ENCODE peak calls at places on chromosome 20, in five cellular contexts. F is HepG2, T is Daoy, D is endothelial cell, J is ELF-1. V is an unnamed sample.

GRCh38 chr20:48688579-48688978 is 139.2 kb downstream of the PREX1 start:
- DNase-seq in D (no peak), J (no peak), F (no peak), T (no peak), V (no peak)

GRCh38 chr20:7976015-7976414 is 35.8 kb upstream of the HAO1 start:
- DNase-seq in D (no peak), J (no peak), T (no peak), F (no peak), V (no peak)

GRCh38 chr20:8860011-8860495 is 208.8 kb upstream of the PLCB4 start:
- DNase-seq in F (no peak), J (no peak), D (no peak), T (peak; percentile 71), V (no peak)

GRCh38 chr20:25295386-25296093 is 47.7 kb downstream of the PYGB start:
- DNase-seq in D (no peak), J (peak; percentile 48), T (no peak), F (no peak), V (no peak)

GRCh38 chr20:44247676-44248419 is 740 bp downstream of the GDAP1L1 start:
- DNase-seq in D (peak; percentile 89), T (peak; percentile 67), J (peak; percentile 72), F (peak; percentile 80), V (peak; percentile 85)

GRCh38 chr20:6525447-6526303 is 241.8 kb upstream of the BMP2 start:
- DNase-seq in T (peak; percentile 34), J (peak; percentile 44), F (no peak), D (no peak), V (peak; percentile 51)

GRCh38 chr20:11895832-11896484 is 21.7 kb upstream of the BTBD3 start:
- DNase-seq in F (no peak), J (no peak), D (no peak), T (no peak), V (no peak)

GRCh38 chr20:3738109-3739053 is 5.9 kb downstream of the HSPA12B start:
- DNase-seq in F (peak; percentile 33), T (no peak), J (no peak), D (no peak), V (peak; percentile 73)

GRCh38 chr20:40639132-40639531 is 49.9 kb downstream of the MAFB start:
- DNase-seq in D (no peak), T (no peak), F (no peak), J (no peak), V (no peak)

GRCh38 chr20:63499333-63499969 is 568 bp upstream of the EEF1A2 start:
- DNase-seq in T (no peak), F (no peak), D (no peak), J (peak; percentile 11), V (no peak)

GRCh38 chr20:22453244-22454080 is 130.9 kb downstream of the FOXA2 start:
- DNase-seq in J (no peak), T (peak; percentile 17), D (no peak), F (peak; percentile 70), V (no peak)

GRCh38 chr20:8535403-8536003 is 403.4 kb downstream of the PLCB1 start:
- DNase-seq in D (peak; percentile 30), J (no peak), T (peak; percentile 13), F (peak; percentile 23), V (peak; percentile 20)

GRCh38 chr20:17943343-17943742 is 25.3 kb downstream of the SNX5 start:
- DNase-seq in T (no peak), F (no peak), D (no peak), J (no peak), V (no peak)

GRCh38 chr20:57211949-57212889 is 54.2 kb downstream of the BMP7 start:
- DNase-seq in F (peak; percentile 18), J (peak; percentile 87), D (peak; percentile 31), T (peak; percentile 97), V (no peak)

GRCh38 chr20:35306931-35307517 is 14.8 kb upstream of the FAM83C start:
- DNase-seq in F (peak; percentile 80), J (peak; percentile 70), T (peak; percentile 88), D (peak; percentile 74), V (peak; percentile 94)

GRCh38 chr20:18048191-18048590 is 9.5 kb downstream of the OVOL2 start:
- DNase-seq in J (no peak), F (no peak), D (no peak), T (no peak), V (no peak)

GRCh38 chr20:34582911-34583310 is 24.4 kb downstream of the MAP1LC3A start:
- DNase-seq in F (peak; percentile 59), J (no peak), T (no peak), D (no peak), V (no peak)

GRCh38 chr20:47701612-47702011 is 83.7 kb downstream of the SULF2 start:
- DNase-seq in F (no peak), J (no peak), T (peak; percentile 71), D (no peak), V (no peak)

GRCh38 chr20:22901921-22902320 is 133.2 kb upstream of the SSTR4 start:
- DNase-seq in F (no peak), J (no peak), D (no peak), T (no peak), V (no peak)

GRCh38 chr20:4488407-4489339 is 233.0 kb upstream of the PRND start:
- DNase-seq in J (no peak), D (no peak), F (no peak), T (peak; percentile 63), V (no peak)

GRCh38 chr20:31722388-31723281 is at the start of gene BCL2L1:
- DNase-seq in D (peak; percentile 84), T (peak; percentile 84), F (peak; percentile 88), J (peak; percentile 89), V (peak; percentile 84)

GRCh38 chr20:63234693-63235398 is 859 bp upstream of the BIRC7 start:
- DNase-seq in D (peak; percentile 58), F (peak; percentile 60), J (peak; percentile 82), T (no peak), V (peak; percentile 90)

GRCh38 chr20:9330151-9330550 is 184.2 kb upstream of the LAMP5 start:
- DNase-seq in F (no peak), J (no peak), T (no peak), D (no peak), V (no peak)

GRCh38 chr20:34437330-34437986 is 74.4 kb downstream of the ITCH start:
- DNase-seq in D (no peak), T (no peak), F (no peak), J (no peak), V (no peak)

GRCh38 chr20:53773792-53774371 is 180.2 kb upstream of the ZNF217 start:
- DNase-seq in J (no peak), F (peak; percentile 66), T (peak; percentile 84), D (no peak), V (no peak)

GRCh38 chr20:47502801-47503239 is 1.1 kb downstream of the NCOA3 start:
- DNase-seq in J (peak; percentile 46), F (peak; percentile 52), D (no peak), T (peak; percentile 15), V (peak; percentile 36)

V was measured in HuH-7.